ENCODE peak calls at places on chromosome 20, in eight cellular contexts. Z is neuronal stem cell, W is lower lobe of right lung, U is AG10803, R is right atrium auricular region, T is ascending aorta, X is BE2C, K is adrenal gland. F is an unnamed sample.

GRCh38 chr20:34549291-34549928 is 9.1 kb upstream of the MAP1LC3A start:
- DNase-seq in Z (no peak), W (no peak), U (no peak), R (no peak), T (no peak), X (no peak), K (no peak), F (no peak)

GRCh38 chr20:11216451-11217314 is 542.9 kb upstream of the JAG1 start:
- DNase-seq in Z (no peak), W (no peak), U (peak; percentile 86), R (no peak), T (no peak), X (no peak), K (no peak), F (peak; percentile 49)

GRCh38 chr20:47568019-47568418 is 66.3 kb downstream of the NCOA3 start:
- DNase-seq in Z (no peak), W (no peak), U (peak; percentile 92), R (no peak), T (no peak), X (no peak), K (peak; percentile 48), F (peak; percentile 91)

GRCh38 chr20:47735412-47736400 is 49.6 kb downstream of the SULF2 start:
- DNase-seq in Z (no peak), W (peak; percentile 83), U (peak; percentile 17), R (peak; percentile 63), T (no peak), X (no peak), K (peak; percentile 45), F (no peak)

GRCh38 chr20:40493551-40493950 is 195.5 kb downstream of the MAFB start:
- DNase-seq in Z (no peak), W (no peak), U (no peak), R (no peak), T (no peak), X (no peak), K (no peak), F (peak; percentile 61)

GRCh38 chr20:50399003-50399916 is 110.9 kb upstream of the PTPN1 start:
- DNase-seq in Z (no peak), W (peak; percentile 90), U (peak; percentile 56), R (peak; percentile 81), T (peak; percentile 78), X (no peak), K (peak; percentile 90), F (no peak)

GRCh38 chr20:5720696-5721095 is 29.5 kb upstream of the SHLD1 start:
- DNase-seq in Z (no peak), W (no peak), U (no peak), R (no peak), T (no peak), X (no peak), K (no peak), F (no peak)

GRCh38 chr20:15584507-15584906 is 988.7 kb downstream of the KIF16B start:
- DNase-seq in Z (no peak), W (no peak), U (no peak), R (no peak), T (no peak), X (no peak), K (no peak), F (no peak)

GRCh38 chr20:62299666-62300236 is 3.0 kb upstream of the ADRM1 start:
- DNase-seq in Z (no peak), W (no peak), U (no peak), R (no peak), T (no peak), X (no peak), K (no peak), F (no peak)

GRCh38 chr20:9114709-9115108 is 45.8 kb downstream of the PLCB4 start:
- DNase-seq in Z (no peak), W (no peak), U (no peak), R (no peak), T (no peak), X (no peak), K (no peak), F (no peak)

GRCh38 chr20:62066339-62066982 is 780 bp upstream of the TAF4 start:
- DNase-seq in Z (peak; percentile 71), W (peak; percentile 73), U (peak; percentile 18), R (no peak), T (no peak), X (peak; percentile 73), K (peak; percentile 64), F (peak; percentile 44)

GRCh38 chr20:6838181-6838826 is 70.8 kb downstream of the BMP2 start:
- DNase-seq in Z (no peak), W (no peak), U (no peak), R (no peak), T (no peak), X (no peak), K (no peak), F (no peak)

GRCh38 chr20:25059487-25059820 is 1.5 kb upstream of the ACSS1 start:
- DNase-seq in Z (no peak), W (no peak), U (no peak), R (no peak), T (no peak), X (no peak), K (no peak), F (no peak)

GRCh38 chr20:4973330-4974097 is 27.8 kb downstream of the SLC23A2 start:
- DNase-seq in Z (no peak), W (peak; percentile 59), U (peak; percentile 87), R (peak; percentile 64), T (no peak), X (no peak), K (peak; percentile 92), F (peak; percentile 66)

GRCh38 chr20:23078994-23079364 is 7.1 kb downstream of the CD93 start:
- DNase-seq in Z (no peak), W (no peak), U (no peak), R (no peak), T (no peak), X (no peak), K (no peak), F (no peak)

GRCh38 chr20:44442298-44443070 is 33.2 kb upstream of the TTPAL start:
- DNase-seq in Z (no peak), W (no peak), U (no peak), R (no peak), T (no peak), X (no peak), K (peak; percentile 57), F (no peak)

GRCh38 chr20:50862546-50862945 is 67.7 kb downstream of the BCAS4 start:
- DNase-seq in Z (no peak), W (no peak), U (no peak), R (no peak), T (no peak), X (no peak), K (no peak), F (no peak)

GRCh38 chr20:58293453-58293852 is 16.1 kb upstream of the RAB22A start:
- DNase-seq in Z (peak; percentile 29), W (no peak), U (no peak), R (no peak), T (no peak), X (peak; percentile 80), K (no peak), F (no peak)

GRCh38 chr20:7843613-7844012 is 96.6 kb downstream of the HAO1 start:
- DNase-seq in Z (no peak), W (no peak), U (peak; percentile 73), R (peak; percentile 63), T (no peak), X (no peak), K (no peak), F (no peak)

GRCh38 chr20:17699931-17700351 is at the start of gene BANF2:
- DNase-seq in Z (no peak), W (no peak), U (no peak), R (no peak), T (no peak), X (no peak), K (no peak), F (no peak)

GRCh38 chr20:24718696-24719095 is 230.4 kb upstream of the CST7 start:
- DNase-seq in Z (no peak), W (no peak), U (no peak), R (no peak), T (no peak), X (no peak), K (peak; percentile 3), F (no peak)

GRCh38 chr20:54340206-54340605 is 132.3 kb downstream of the PFDN4 start:
- DNase-seq in Z (no peak), W (no peak), U (no peak), R (no peak), T (no peak), X (no peak), K (no peak), F (no peak)
- H3K4me3 ChIP-seq in Z (no peak overlapping the region), W (no peak overlapping the region), U (no peak overlapping the region), R (no peak overlapping the region), T (peak overlapping the region; percentile 23), X (no peak overlapping the region), K (no peak overlapping the region), F (no peak overlapping the region)

GRCh38 chr20:42026599-42026998 is 408.4 kb upstream of the CHD6 start:
- DNase-seq in Z (no peak), W (no peak), U (no peak), R (no peak), T (no peak), X (no peak), K (no peak), F (no peak)
- H3K4me3 ChIP-seq in Z (no peak overlapping the region), W (no peak overlapping the region), U (no peak overlapping the region), R (no peak overlapping the region), T (no peak overlapping the region), X (no peak overlapping the region), K (no peak overlapping the region), F (no peak overlapping the region)

DNA sequence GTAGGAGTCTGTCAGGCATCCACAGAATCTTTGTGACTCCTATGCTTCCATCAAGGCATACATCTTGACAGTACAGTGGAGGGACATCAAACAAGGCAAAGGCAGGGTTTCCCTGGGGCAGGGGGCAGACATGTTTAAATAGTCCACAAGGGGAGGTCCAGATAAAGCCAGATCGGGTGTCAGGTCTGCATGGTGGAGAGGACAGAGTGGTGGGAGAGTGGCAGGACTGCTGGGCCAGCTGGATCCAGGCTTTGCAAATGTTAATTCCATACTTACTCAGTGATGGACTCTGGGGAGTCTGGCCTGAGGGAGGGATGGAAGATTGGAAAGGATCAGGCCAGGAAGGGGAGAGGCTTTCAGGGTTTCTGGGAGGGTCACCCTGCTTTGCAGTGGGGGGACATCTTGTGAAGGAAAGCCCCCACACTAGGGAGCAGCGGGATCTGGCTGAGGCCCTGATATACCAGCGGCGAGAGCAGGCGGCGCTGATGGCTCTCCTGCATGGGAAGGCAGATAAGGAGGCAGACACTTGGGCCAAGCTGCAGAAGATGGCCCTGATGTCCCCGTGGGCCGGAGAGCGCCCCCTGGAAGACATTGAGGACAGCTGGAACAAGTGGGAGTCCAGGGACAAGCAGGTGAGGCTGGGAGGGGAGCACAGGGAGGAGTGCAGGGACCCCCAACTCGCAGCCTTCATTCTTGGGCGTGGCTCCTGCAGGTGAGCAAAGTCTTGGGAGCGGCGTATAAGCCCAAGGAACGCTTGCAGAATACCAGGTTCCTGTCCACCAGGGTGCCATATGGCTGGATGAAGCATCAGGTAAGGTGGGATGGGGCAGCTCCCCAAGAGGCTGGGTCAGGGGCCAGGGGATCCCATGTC is 44.6 kb downstream of the SUN5 start:
- DNase-seq in Z (no peak), W (no peak), U (no peak), R (peak; percentile 21), T (no peak), X (no peak), K (no peak), F (no peak)
- H3K4me3 ChIP-seq in Z (no peak overlapping the region), W (no peak overlapping the region), U (no peak overlapping the region), R (no peak overlapping the region), T (no peak overlapping the region), X (no peak overlapping the region), K (no peak overlapping the region), F (no peak overlapping the region)

DNA sequence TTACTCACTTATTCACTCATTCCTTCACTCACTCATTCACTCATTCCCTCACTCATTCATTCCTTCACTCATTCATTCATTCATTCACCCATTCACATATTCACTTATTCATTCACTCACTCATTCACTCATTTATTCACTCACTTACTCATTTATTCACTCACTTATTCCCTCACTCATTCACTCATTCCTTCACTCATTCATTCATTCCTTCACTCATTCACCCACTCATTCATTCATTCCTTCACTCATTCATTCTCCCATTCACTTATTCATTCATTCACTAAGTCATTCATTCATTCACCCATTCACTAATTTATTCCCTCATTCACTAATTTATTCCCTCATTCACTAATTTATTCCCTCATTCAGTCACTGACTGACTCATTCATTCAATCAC is 127.6 kb downstream of the EDN3 start:
- DNase-seq in Z (no peak), W (no peak), U (no peak), R (no peak), T (no peak), X (no peak), K (no peak), F (no peak)
- H3K4me3 ChIP-seq in Z (no peak overlapping the region), W (no peak overlapping the region), U (no peak overlapping the region), R (no peak overlapping the region), T (no peak overlapping the region), X (no peak overlapping the region), K (no peak overlapping the region), F (no peak overlapping the region)